ENCODE peak calls at places on chromosomes 4 and X, in four cellular contexts. A is HepG2, E is sigmoid colon, K is body of pancreas. C is an unnamed sample.

GRCh38 chr4:88937081-88937480 is 119.9 kb downstream of the FAM13A start:
- DNase-seq in A (no peak), E (no peak), K (no peak), C (no peak)

GRCh38 chrX:30161043-30161442 is 54.3 kb upstream of the MAGEB2 start:
- DNase-seq in A (no peak), E (no peak), K (no peak), C (no peak)

GRCh38 chr4:157739237-157739636 is 433.6 kb downstream of the GASK1B start:
- DNase-seq in A (no peak), E (no peak), K (no peak), C (no peak)

GRCh38 chr4:14315129-14315528 is 687.2 kb upstream of the CPEB2 start:
- DNase-seq in A (no peak), E (no peak), K (no peak), C (no peak)

GRCh38 chrX:150085881-150086280 is 147.6 kb upstream of the EOLA2 start:
- DNase-seq in A (no peak), E (no peak), K (no peak), C (no peak)

GRCh38 chr4:111776546-111776945 is 368.7 kb upstream of the FAM241A start:
- DNase-seq in A (no peak), E (no peak), K (no peak), C (no peak)

GRCh38 chrX:2566044-2566443 is 65.3 kb upstream of the DHRSX start:
- DNase-seq in A (no peak), E (no peak), K (no peak), C (no peak)

GRCh38 chr4:185265942-185266341 is 56.5 kb downstream of the SNX25 start:
- DNase-seq in A (no peak), E (no peak), K (no peak), C (no peak)

GRCh38 chr4:103075435-103075893 is 1.1 kb downstream of the SLC9B2 start:
- DNase-seq in A (peak), E (no peak), K (no peak), C (no peak)

GRCh38 chr4:95318483-95318882 is 230.3 kb downstream of the UNC5C start:
- DNase-seq in A (no peak), E (no peak), K (no peak), C (no peak)

GRCh38 chr4:183318656-183319055 is 1.4 kb downstream of the CLDN22 start:
- DNase-seq in A (no peak), E (no peak), K (no peak), C (no peak)

GRCh38 chr4:155972098-155972497 is 18.4 kb upstream of the CTSO start:
- DNase-seq in A (no peak), E (no peak), K (no peak), C (no peak)

GRCh38 chr4:189124149-189124758 is 816.4 kb upstream of the FRG1 start:
- DNase-seq in A (peak), E (no peak), K (peak), C (no peak)

GRCh38 chrX:2282490-2283090 is 218.2 kb downstream of the DHRSX start:
- DNase-seq in A (no peak), E (no peak), K (no peak), C (no peak)

GRCh38 chrX:10156199-10157031 is at the start of gene CLCN4:
- DNase-seq in A (peak), E (peak), K (peak), C (no peak)
- TF ChIP-seq POLR2A in A (peak), E (no peak), K (no peak), C (no peak)

DNA sequence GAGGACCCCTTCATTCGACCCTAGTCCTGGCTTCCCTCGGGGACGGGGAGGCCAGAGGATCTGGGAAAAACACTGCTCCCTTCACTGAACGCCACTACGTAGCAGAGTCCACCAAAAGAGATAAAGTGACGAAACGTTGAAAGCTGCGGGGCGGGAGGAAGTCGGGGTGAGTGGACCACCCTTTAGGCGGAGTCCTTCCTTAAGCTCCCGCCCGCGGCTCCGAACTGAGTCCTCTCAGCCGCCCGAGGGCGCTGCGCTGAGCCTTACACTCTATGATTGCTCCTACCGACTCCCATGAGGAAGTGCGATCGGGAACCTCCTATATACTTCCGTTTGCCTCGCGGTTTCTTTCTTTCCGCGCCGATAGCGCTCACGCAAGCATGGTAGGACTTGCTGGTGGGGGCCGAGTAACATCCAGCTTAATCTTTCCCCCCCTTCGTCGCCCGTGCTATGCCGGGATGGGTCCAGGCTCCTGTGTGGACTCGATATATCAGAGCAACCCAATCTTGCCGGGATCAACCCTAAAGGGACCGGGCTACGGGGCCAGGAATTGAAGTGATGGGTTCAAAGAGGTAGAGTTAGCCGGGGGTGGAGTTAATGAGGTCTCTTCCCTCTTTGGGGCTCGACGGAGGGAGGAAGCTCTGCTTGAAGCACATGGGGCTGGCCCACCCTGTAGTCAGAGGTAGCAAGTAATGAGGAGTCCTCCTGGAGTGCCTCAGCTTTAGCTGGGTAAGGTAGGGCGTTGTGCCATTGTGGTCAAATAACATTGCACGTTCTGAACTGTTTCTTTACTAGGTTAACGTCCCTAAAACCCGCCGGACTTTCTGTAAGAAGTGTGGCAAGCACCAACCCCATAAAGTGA is at the start of gene RPL36A:
- DNase-seq in A (peak), E (peak), K (peak), C (peak)
- TF ChIP-seq POLR2A in A (peak), E (peak), K (peak), C (no peak)

GRCh38 chrX:6407541-6407940 is 127.4 kb downstream of the VCX3A start:
- DNase-seq in A (no peak), E (no peak), K (no peak), C (no peak)
- TF ChIP-seq POLR2A in A (no peak), E (no peak), K (no peak), C (no peak)

DNA sequence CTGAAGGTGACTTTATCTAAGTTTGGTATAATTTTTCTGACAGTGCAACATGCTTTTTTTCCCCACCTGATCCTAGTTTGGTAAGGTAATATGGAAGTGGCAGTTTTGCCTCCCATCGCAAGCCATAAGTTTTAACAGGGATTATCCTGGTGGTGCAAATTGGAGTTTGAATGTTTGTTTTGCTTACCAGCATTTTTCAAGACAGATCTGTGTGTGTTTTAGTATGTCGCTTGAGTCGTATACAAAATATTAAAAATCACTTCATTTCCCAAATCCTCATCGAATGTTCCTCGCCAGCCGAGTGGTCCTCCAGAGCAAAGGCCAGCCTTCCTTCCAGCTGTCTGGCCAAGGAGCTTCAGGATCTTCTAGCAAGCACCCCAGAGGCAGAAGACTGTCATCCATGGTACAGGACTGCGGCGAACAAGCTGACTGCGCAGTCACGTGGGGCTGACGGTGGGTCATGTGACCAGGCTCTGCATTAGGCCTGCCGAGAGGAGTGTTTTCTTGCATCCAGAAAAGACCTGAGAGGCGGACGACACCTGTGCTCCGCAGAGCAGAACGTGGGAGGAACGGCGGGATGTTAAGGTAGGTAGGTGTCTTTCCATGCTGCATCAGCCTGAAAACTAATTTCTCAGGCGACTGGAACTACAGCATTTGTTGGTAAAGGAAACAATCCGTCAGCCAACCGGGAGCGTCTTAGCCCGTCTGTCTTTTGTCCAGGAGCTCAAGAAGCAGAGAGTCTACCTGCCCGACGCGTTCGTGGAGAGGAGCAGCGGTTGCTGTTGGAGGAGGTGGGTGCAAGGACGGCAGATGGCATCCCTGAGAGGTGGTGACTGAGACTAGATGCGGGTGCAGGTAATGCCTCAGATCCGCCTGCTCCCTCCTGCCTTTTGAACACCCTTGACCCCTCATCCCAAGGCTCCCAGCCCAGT is at the start of gene GPRASP3:
- DNase-seq in A (no peak), E (peak), K (peak), C (peak)
- TF ChIP-seq POLR2A in A (no peak), E (no peak), K (no peak), C (no peak)